ENCODE peak calls at places on chromosomes 2 and 18, in five cellular contexts. O is GM06990, G is WTC11, F is GM23338, P is GM20000. W is an unnamed sample.

GRCh38 chr2:232229296-232229916 is 149.1 kb upstream of the ALPP start:
- DNase-seq in F (no peak), O (no peak), G (no peak), P (no peak), W (peak; percentile 34)

GRCh38 chr18:43303376-43303775 is 26.1 kb upstream of the SYT4 start:
- DNase-seq in F (no peak), O (no peak), G (no peak), P (no peak), W (no peak)

GRCh38 chr2:127526940-127527804 is 883 bp upstream of the IWS1 start:
- DNase-seq in P (peak; percentile 36), G (no peak), F (peak; percentile 24), O (no peak), W (peak; percentile 36)

GRCh38 chr2:122754561-122754960 is 999.1 kb downstream of the TSN start:
- DNase-seq in G (no peak), P (no peak), F (no peak), O (no peak), W (no peak)

GRCh38 chr2:239396881-239397681 is 3.7 kb downstream of the HDAC4 start:
- DNase-seq in O (no peak), G (no peak), F (peak; percentile 40), P (no peak), W (peak; percentile 13)

GRCh38 chr2:205524656-205525055 is 157.6 kb upstream of the NRP2 start:
- DNase-seq in P (no peak), G (no peak), O (no peak), F (no peak), W (no peak)

GRCh38 chr2:238554468-238555184 is 127.9 kb downstream of the ASB1 start:
- DNase-seq in O (no peak), F (peak; percentile 70), G (peak; percentile 50), P (no peak), W (no peak)

GRCh38 chr2:4628931-4629565 is 925.7 kb downstream of the DCDC2C start:
- DNase-seq in G (no peak), O (no peak), F (no peak), P (no peak), W (no peak)

GRCh38 chr2:230907361-230908093 is 17.5 kb downstream of the GPR55 start:
- DNase-seq in P (no peak), F (no peak), O (no peak), G (no peak), W (no peak)

GRCh38 chr2:132797551-132797950 is 127.5 kb upstream of the LYPD1 start:
- DNase-seq in P (no peak), G (no peak), F (no peak), O (no peak), W (peak; percentile 15)

GRCh38 chr18:46502444-46502843 is 154.6 kb downstream of the LOXHD1 start:
- DNase-seq in F (peak; percentile 69), P (no peak), O (no peak), G (peak; percentile 65), W (peak; percentile 13)

GRCh38 chr2:46131-46470 is 204 bp downstream of the FAM110C start:
- DNase-seq in F (peak; percentile 48), O (no peak), P (peak; percentile 36), G (no peak), W (no peak)

GRCh38 chr2:197972017-197972416 is 167.6 kb downstream of the PLCL1 start:
- DNase-seq in F (no peak), G (no peak), O (no peak), P (no peak), W (peak; percentile 67)

GRCh38 chr2:69798466-69798908 is 31.0 kb upstream of the GMCL1 start:
- DNase-seq in G (no peak), O (no peak), F (no peak), P (no peak), W (peak; percentile 61)

GRCh38 chr18:31555971-31556747 is 35.5 kb upstream of the TTR start:
- DNase-seq in O (peak; percentile 37), P (peak; percentile 52), G (peak; percentile 24), F (peak; percentile 78), W (peak; percentile 88)

GRCh38 chr2:128286905-128287779 is 31.5 kb downstream of the HS6ST1 start:
- DNase-seq in F (no peak), P (no peak), G (no peak), O (no peak), W (no peak)

GRCh38 chr2:130869441-130870160 is 32.9 kb downstream of the ARHGEF4 start:
- DNase-seq in F (no peak), P (no peak), O (no peak), G (no peak), W (no peak)

GRCh38 chr18:55982992-55983391 is 395.0 kb upstream of the TCF4 start:
- DNase-seq in P (no peak), G (no peak), O (no peak), F (peak; percentile 79), W (no peak)

GRCh38 chr2:170354855-170355649 is 177.1 kb downstream of the MYO3B start:
- DNase-seq in F (no peak), G (no peak), P (no peak), O (no peak), W (no peak)

GRCh38 chr2:80303006-80303741 is 1.4 kb downstream of the LRRTM1 start:
- DNase-seq in F (peak; percentile 67), O (no peak), P (no peak), G (peak; percentile 50), W (no peak)

GRCh38 chr18:48098007-48098406 is 167.5 kb upstream of the SMAD2 start:
- DNase-seq in O (no peak), P (no peak), G (no peak), F (no peak), W (no peak)

GRCh38 chr2:54500404-54501147 is 44.4 kb downstream of the SPTBN1 start:
- DNase-seq in F (no peak), P (no peak), G (no peak), O (no peak), W (no peak)

GRCh38 chr2:54502731-54503130 is 46.6 kb downstream of the SPTBN1 start:
- DNase-seq in P (no peak), G (no peak), F (no peak), O (no peak), W (no peak)

GRCh38 chr2:54504866-54505265 is 48.7 kb downstream of the SPTBN1 start:
- DNase-seq in F (no peak), P (no peak), O (no peak), G (no peak), W (no peak)

GRCh38 chr2:54503828-54504227 is 47.7 kb downstream of the SPTBN1 start:
- DNase-seq in O (no peak), P (no peak), F (no peak), G (no peak), W (no peak)

GRCh38 chr2:54503192-54503591 is 47.1 kb downstream of the SPTBN1 start:
- DNase-seq in P (peak; percentile 54), G (peak; percentile 79), O (no peak), F (peak; percentile 85), W (peak; percentile 60)
- TF ChIP-seq CTCF in P (peak; percentile 67), G (peak; percentile 70), O (peak; percentile 86), F (peak; percentile 95), W (peak; percentile 78)

GRCh38 chr2:149586063-149586462 is 1.5 kb downstream of the MMADHC start:
- DNase-seq in O (no peak), G (no peak), P (no peak), F (no peak), W (no peak)
- TF ChIP-seq CTCF in O (no peak), G (no peak), P (no peak), F (no peak), W (no peak)

DNA sequence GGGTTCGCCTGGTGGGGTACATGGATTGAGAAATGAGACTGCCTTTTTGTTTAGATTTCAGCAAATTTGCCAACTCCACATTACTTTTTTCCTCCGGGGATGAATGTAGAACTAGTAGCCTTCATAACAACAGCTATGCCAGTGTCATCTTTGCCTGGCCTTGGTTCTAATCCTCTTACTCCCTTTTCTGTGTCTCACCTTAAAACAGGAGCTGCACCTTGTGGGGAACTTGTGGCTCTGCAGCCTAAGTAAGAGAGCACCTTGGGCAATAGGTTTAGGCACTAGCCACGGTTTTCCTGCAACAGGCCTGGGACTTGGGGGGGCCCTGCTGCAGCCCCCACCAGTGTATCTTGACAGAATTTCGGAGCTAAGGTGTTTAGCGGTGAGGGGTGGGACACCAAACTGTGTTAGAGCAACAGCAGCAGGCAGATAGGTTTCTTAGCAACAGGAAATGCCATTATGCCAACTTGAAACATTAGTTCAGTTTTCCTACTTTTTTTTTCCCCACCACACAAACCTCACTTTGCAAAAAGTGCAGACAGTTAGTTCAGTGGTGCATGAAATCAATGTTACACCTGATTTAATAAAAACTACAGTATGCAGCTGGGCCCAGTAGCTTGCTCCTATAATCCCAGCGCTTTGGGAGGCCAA is 173.7 kb downstream of the PRKCE start:
- DNase-seq in F (peak; percentile 42), P (no peak), O (no peak), G (no peak), W (no peak)
- TF ChIP-seq CTCF in F (peak; percentile 40), P (no peak), O (peak; percentile 10), G (no peak), W (no peak)

GRCh38 chr2:218578272-218578877 is 9.7 kb downstream of the CNOT9 start:
- DNase-seq in G (no peak), O (no peak), F (peak; percentile 24), P (no peak), W (no peak)

GRCh38 chr2:218582085-218582484 is 13.4 kb downstream of the CNOT9 start:
- DNase-seq in G (no peak), O (no peak), F (no peak), P (peak; percentile 23), W (peak; percentile 59)

GRCh38 chr2:218585541-218585940 is 16.9 kb downstream of the CNOT9 start:
- DNase-seq in P (no peak), G (no peak), F (no peak), O (no peak), W (no peak)

DNA sequence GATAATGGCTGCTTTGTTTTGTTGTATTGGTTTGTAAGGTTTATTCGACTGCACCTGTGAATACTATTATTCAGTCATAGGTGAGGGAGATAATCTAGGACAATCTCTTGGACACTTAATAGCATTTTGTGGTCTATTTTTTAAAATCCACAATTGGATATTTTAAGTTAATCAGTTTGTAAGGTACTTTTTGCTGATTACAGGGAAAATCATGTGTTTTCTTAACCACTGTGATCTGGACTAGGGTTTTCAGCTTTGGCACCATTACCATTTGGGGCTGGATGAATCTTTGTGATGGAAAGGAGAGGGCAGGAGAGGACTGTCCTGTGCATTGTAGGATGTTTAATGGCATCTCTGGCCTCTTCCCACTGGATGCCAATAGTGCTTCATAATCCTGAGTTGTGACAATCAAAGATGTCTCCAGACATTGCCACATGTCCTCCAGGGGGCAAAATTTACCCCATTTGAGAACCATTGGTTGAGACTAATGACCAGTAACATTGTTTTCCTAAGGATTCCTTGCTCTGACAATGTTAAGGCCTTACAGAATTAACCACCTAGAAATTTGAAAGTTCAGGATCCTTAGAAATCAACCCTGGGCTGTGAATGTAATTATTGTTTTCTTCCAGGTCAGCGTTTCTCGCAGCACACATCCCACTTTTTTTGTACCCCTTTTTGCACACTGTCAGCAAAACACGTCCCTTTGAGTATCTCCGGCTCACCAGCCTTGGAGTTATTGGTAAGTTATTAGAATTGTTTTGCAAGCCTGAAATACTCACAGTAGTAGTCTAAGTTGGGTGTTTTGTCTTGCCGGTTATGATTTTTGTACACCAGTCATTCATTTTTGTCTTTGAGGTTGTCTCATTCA is 15.6 kb downstream of the CNOT9 start:
- DNase-seq in O (no peak), F (peak; percentile 25), P (no peak), G (no peak), W (no peak)
- TF ChIP-seq CTCF in O (no peak), F (peak; percentile 29), P (no peak), G (no peak), W (no peak)

W was measured in choroid plexus epithelial cell.